ENCODE peak calls at places on chromosome 6, in five cellular contexts. H is nephron progenitor cell; W is NCI-H1417; Q is mammary epithelial cell; T is stimulated activated CD8-positive, alpha-beta memory T cell treated with anti-CD3 and anti-CD28 coated beads, Interleukin-2, amount 100 ng/mL, for 1 hour. A is an unnamed sample.

GRCh38 chr6:15502451-15503345 is 160.1 kb downstream of the DTNBP1 start:
- DNase-seq in H (no peak), W (no peak), Q (no peak), T (no peak), A (no peak)

GRCh38 chr6:130890531-130890950 is 63.3 kb downstream of the SMLR1 start:
- DNase-seq in H (no peak), W (no peak), Q (no peak), T (no peak), A (no peak)

GRCh38 chr6:29791162-29791561 is 36.5 kb upstream of the HLA-G start:
- DNase-seq in H (no peak), W (no peak), Q (peak), T (no peak), A (no peak)

GRCh38 chr6:30206799-30207618 is 6.2 kb downstream of the TRIM26 start:
- DNase-seq in H (peak), W (no peak), Q (peak), T (no peak), A (no peak)

GRCh38 chr6:37074053-37074827 is 68.8 kb downstream of the FGD2 start:
- DNase-seq in H (no peak), W (peak), Q (peak), T (no peak), A (no peak)

GRCh38 chr6:148218542-148219258 is 123.9 kb upstream of the SASH1 start:
- DNase-seq in H (no peak), W (no peak), Q (no peak), T (no peak), A (no peak)

GRCh38 chr6:165519316-165519715 is 143.7 kb downstream of the PDE10A start:
- DNase-seq in H (no peak), W (no peak), Q (no peak), T (no peak), A (no peak)

GRCh38 chr6:132695773-132696172 is 18.1 kb downstream of the VNN1 start:
- DNase-seq in H (no peak), W (no peak), Q (no peak), T (no peak), A (no peak)

GRCh38 chr6:71482742-71483141 is 194.1 kb downstream of the OGFRL1 start:
- DNase-seq in H (no peak), W (no peak), Q (peak), T (no peak), A (no peak)

GRCh38 chr6:71373943-71374342 is 85.3 kb downstream of the OGFRL1 start:
- DNase-seq in H (no peak), W (no peak), Q (no peak), T (no peak), A (no peak)